ENCODE peak calls at places on chromosomes 1 and 21, in seven cellular contexts. One of them, this sample, is unnamed.

GRCh38 chr1:180232521-180233043 is 2.5 kb downstream of the LHX4 start:
- DNase-seq in EL: no peak
- DNase-seq in adrenal gland: no peak
- DNase-seq in CD8-positive, alpha-beta memory T cell: no peak
- DNase-seq in AML-193: no peak
- DNase-seq in AG09319: no peak
- DNase-seq in activated CD8-positive, alpha-beta memory T cell treated with anti-CD3 and anti-CD28 coated beads, Interleukin-2, amount 10 ng/mL, durations not matched to agents 7 days and 5 days: no peak
- DNase-seq in this sample: no peak

GRCh38 chr1:1470626-1471388 is 758 bp upstream of the ATAD3B start:
- DNase-seq in EL: no peak
- DNase-seq in adrenal gland: no peak
- DNase-seq in CD8-positive, alpha-beta memory T cell: no peak
- DNase-seq in AML-193: peak
- DNase-seq in AG09319: no peak
- DNase-seq in activated CD8-positive, alpha-beta memory T cell treated with anti-CD3 and anti-CD28 coated beads, Interleukin-2, amount 10 ng/mL, durations not matched to agents 7 days and 5 days: peak
- DNase-seq in this sample: peak

GRCh38 chr21:44083631-44084291 is 23.4 kb upstream of the PWP2 start:
- DNase-seq in EL: no peak
- DNase-seq in adrenal gland: no peak
- DNase-seq in CD8-positive, alpha-beta memory T cell: peak
- DNase-seq in AML-193: no peak
- DNase-seq in AG09319: no peak
- DNase-seq in activated CD8-positive, alpha-beta memory T cell treated with anti-CD3 and anti-CD28 coated beads, Interleukin-2, amount 10 ng/mL, durations not matched to agents 7 days and 5 days: peak
- DNase-seq in this sample: no peak

GRCh38 chr1:199205740-199206139 is 566.9 kb downstream of the PTPRC start:
- DNase-seq in EL: no peak
- DNase-seq in adrenal gland: no peak
- DNase-seq in CD8-positive, alpha-beta memory T cell: no peak
- DNase-seq in AML-193: no peak
- DNase-seq in AG09319: no peak
- DNase-seq in activated CD8-positive, alpha-beta memory T cell treated with anti-CD3 and anti-CD28 coated beads, Interleukin-2, amount 10 ng/mL, durations not matched to agents 7 days and 5 days: no peak
- DNase-seq in this sample: no peak

GRCh38 chr1:98044071-98044697 is 123.3 kb upstream of the DPYD start:
- DNase-seq in EL: no peak
- DNase-seq in adrenal gland: no peak
- DNase-seq in CD8-positive, alpha-beta memory T cell: no peak
- DNase-seq in AML-193: no peak
- DNase-seq in AG09319: no peak
- DNase-seq in activated CD8-positive, alpha-beta memory T cell treated with anti-CD3 and anti-CD28 coated beads, Interleukin-2, amount 10 ng/mL, durations not matched to agents 7 days and 5 days: no peak
- DNase-seq in this sample: no peak

GRCh38 chr1:172818841-172819527 is 160.1 kb downstream of the FASLG start:
- DNase-seq in EL: no peak
- DNase-seq in adrenal gland: no peak
- DNase-seq in CD8-positive, alpha-beta memory T cell: no peak
- DNase-seq in AML-193: no peak
- DNase-seq in AG09319: no peak
- DNase-seq in activated CD8-positive, alpha-beta memory T cell treated with anti-CD3 and anti-CD28 coated beads, Interleukin-2, amount 10 ng/mL, durations not matched to agents 7 days and 5 days: peak
- DNase-seq in this sample: peak

GRCh38 chr1:119873166-119874025 is 22.9 kb downstream of the ADAM30 start:
- DNase-seq in EL: peak
- DNase-seq in adrenal gland: no peak
- DNase-seq in CD8-positive, alpha-beta memory T cell: no peak
- DNase-seq in AML-193: no peak
- DNase-seq in AG09319: no peak
- DNase-seq in activated CD8-positive, alpha-beta memory T cell treated with anti-CD3 and anti-CD28 coated beads, Interleukin-2, amount 10 ng/mL, durations not matched to agents 7 days and 5 days: no peak
- DNase-seq in this sample: peak

GRCh38 chr1:160308451-160309182 is 23.7 kb upstream of the PEX19 start:
- DNase-seq in EL: no peak
- DNase-seq in adrenal gland: no peak
- DNase-seq in CD8-positive, alpha-beta memory T cell: no peak
- DNase-seq in AML-193: no peak
- DNase-seq in AG09319: no peak
- DNase-seq in activated CD8-positive, alpha-beta memory T cell treated with anti-CD3 and anti-CD28 coated beads, Interleukin-2, amount 10 ng/mL, durations not matched to agents 7 days and 5 days: no peak
- DNase-seq in this sample: no peak

GRCh38 chr21:29436143-29436542 is 137.4 kb downstream of the BACH1 start:
- DNase-seq in EL: no peak
- DNase-seq in adrenal gland: no peak
- DNase-seq in CD8-positive, alpha-beta memory T cell: no peak
- DNase-seq in AML-193: no peak
- DNase-seq in AG09319: no peak
- DNase-seq in activated CD8-positive, alpha-beta memory T cell treated with anti-CD3 and anti-CD28 coated beads, Interleukin-2, amount 10 ng/mL, durations not matched to agents 7 days and 5 days: no peak
- DNase-seq in this sample: no peak

GRCh38 chr1:39852214-39852791 is 31.0 kb downstream of the TRIT1 start:
- DNase-seq in EL: no peak
- DNase-seq in adrenal gland: no peak
- DNase-seq in CD8-positive, alpha-beta memory T cell: no peak
- DNase-seq in AML-193: no peak
- DNase-seq in AG09319: no peak
- DNase-seq in activated CD8-positive, alpha-beta memory T cell treated with anti-CD3 and anti-CD28 coated beads, Interleukin-2, amount 10 ng/mL, durations not matched to agents 7 days and 5 days: no peak
- DNase-seq in this sample: peak

GRCh38 chr1:44020464-44020863 is 10.8 kb downstream of the SLC6A9 start:
- DNase-seq in EL: no peak
- DNase-seq in adrenal gland: no peak
- DNase-seq in CD8-positive, alpha-beta memory T cell: no peak
- DNase-seq in AML-193: no peak
- DNase-seq in AG09319: no peak
- DNase-seq in activated CD8-positive, alpha-beta memory T cell treated with anti-CD3 and anti-CD28 coated beads, Interleukin-2, amount 10 ng/mL, durations not matched to agents 7 days and 5 days: no peak
- DNase-seq in this sample: no peak

GRCh38 chr1:81023187-81023724 is 777.5 kb upstream of the ADGRL2 start:
- DNase-seq in EL: no peak
- DNase-seq in adrenal gland: no peak
- DNase-seq in CD8-positive, alpha-beta memory T cell: no peak
- DNase-seq in AML-193: no peak
- DNase-seq in AG09319: no peak
- DNase-seq in activated CD8-positive, alpha-beta memory T cell treated with anti-CD3 and anti-CD28 coated beads, Interleukin-2, amount 10 ng/mL, durations not matched to agents 7 days and 5 days: no peak
- DNase-seq in this sample: no peak